ENCODE peak calls at places on chromosomes 5 and 9, in six cellular contexts. One of them, this sample, is unnamed.

GRCh38 chr5:110769282-110769681 is 30.5 kb downstream of the SLC25A46 start:
- DNase-seq in coronary artery: no peak
- DNase-seq in stimulated activated CD4-positive, alpha-beta T cell treated with anti-CD3 and anti-CD28 coated beads, Interleukin-1b, Interleukin-23, amount 100 ng/mL, for 1 hour: no peak
- DNase-seq in cerebellum: no peak
- DNase-seq in hypothalamus: no peak
- DNase-seq in NCI-H1105 treated with DMSO at 0.1 percent for 48 hours: no peak
- DNase-seq in this sample: no peak

GRCh38 chr9:99158629-99159028 is 53.7 kb downstream of the TGFBR1 start:
- DNase-seq in stimulated activated CD4-positive, alpha-beta T cell treated with anti-CD3 and anti-CD28 coated beads, Interleukin-1b, Interleukin-23, amount 100 ng/mL, for 1 hour: no peak
- DNase-seq in NCI-H1105 treated with DMSO at 0.1 percent for 48 hours: no peak
- DNase-seq in coronary artery: no peak
- DNase-seq in cerebellum: no peak
- DNase-seq in hypothalamus: no peak
- DNase-seq in this sample: no peak

GRCh38 chr5:137933491-137933911 is 44.2 kb downstream of the PKD2L2 start:
- DNase-seq in NCI-H1105 treated with DMSO at 0.1 percent for 48 hours: no peak
- DNase-seq in coronary artery: no peak
- DNase-seq in cerebellum: no peak
- DNase-seq in stimulated activated CD4-positive, alpha-beta T cell treated with anti-CD3 and anti-CD28 coated beads, Interleukin-1b, Interleukin-23, amount 100 ng/mL, for 1 hour: no peak
- DNase-seq in hypothalamus: no peak
- DNase-seq in this sample: no peak

GRCh38 chr5:126365446-126366198 is 57.6 kb upstream of the GRAMD2B start:
- DNase-seq in stimulated activated CD4-positive, alpha-beta T cell treated with anti-CD3 and anti-CD28 coated beads, Interleukin-1b, Interleukin-23, amount 100 ng/mL, for 1 hour: no peak
- DNase-seq in hypothalamus: no peak
- DNase-seq in cerebellum: no peak
- DNase-seq in NCI-H1105 treated with DMSO at 0.1 percent for 48 hours: no peak
- DNase-seq in coronary artery: no peak
- DNase-seq in this sample: no peak

GRCh38 chr5:118233601-118234000 is 754.7 kb downstream of the DTWD2 start:
- DNase-seq in coronary artery: no peak
- DNase-seq in cerebellum: no peak
- DNase-seq in stimulated activated CD4-positive, alpha-beta T cell treated with anti-CD3 and anti-CD28 coated beads, Interleukin-1b, Interleukin-23, amount 100 ng/mL, for 1 hour: no peak
- DNase-seq in NCI-H1105 treated with DMSO at 0.1 percent for 48 hours: no peak
- DNase-seq in hypothalamus: no peak
- DNase-seq in this sample: no peak

GRCh38 chr9:114258866-114259799 is 63.8 kb upstream of the ORM1 start:
- DNase-seq in NCI-H1105 treated with DMSO at 0.1 percent for 48 hours: no peak
- DNase-seq in cerebellum: peak; percentile 54
- DNase-seq in coronary artery: no peak
- DNase-seq in stimulated activated CD4-positive, alpha-beta T cell treated with anti-CD3 and anti-CD28 coated beads, Interleukin-1b, Interleukin-23, amount 100 ng/mL, for 1 hour: no peak
- DNase-seq in hypothalamus: no peak
- DNase-seq in this sample: no peak

GRCh38 chr9:118238139-118238538 is 533.9 kb downstream of the TLR4 start:
- DNase-seq in hypothalamus: no peak
- DNase-seq in coronary artery: no peak
- DNase-seq in cerebellum: no peak
- DNase-seq in NCI-H1105 treated with DMSO at 0.1 percent for 48 hours: no peak
- DNase-seq in stimulated activated CD4-positive, alpha-beta T cell treated with anti-CD3 and anti-CD28 coated beads, Interleukin-1b, Interleukin-23, amount 100 ng/mL, for 1 hour: no peak
- DNase-seq in this sample: no peak

GRCh38 chr9:77847626-77848025 is 184.0 kb downstream of the GNAQ start:
- DNase-seq in cerebellum: no peak
- DNase-seq in NCI-H1105 treated with DMSO at 0.1 percent for 48 hours: no peak
- DNase-seq in hypothalamus: no peak
- DNase-seq in stimulated activated CD4-positive, alpha-beta T cell treated with anti-CD3 and anti-CD28 coated beads, Interleukin-1b, Interleukin-23, amount 100 ng/mL, for 1 hour: no peak
- DNase-seq in coronary artery: no peak
- DNase-seq in this sample: no peak

GRCh38 chr5:131983244-131983771 is 28.1 kb downstream of the ACSL6 start:
- DNase-seq in coronary artery: no peak
- DNase-seq in cerebellum: peak; percentile 30
- DNase-seq in NCI-H1105 treated with DMSO at 0.1 percent for 48 hours: no peak
- DNase-seq in hypothalamus: no peak
- DNase-seq in stimulated activated CD4-positive, alpha-beta T cell treated with anti-CD3 and anti-CD28 coated beads, Interleukin-1b, Interleukin-23, amount 100 ng/mL, for 1 hour: no peak
- DNase-seq in this sample: no peak

GRCh38 chr9:21991039-21991959 is 2.9 kb downstream of the CDKN2A start:
- DNase-seq in stimulated activated CD4-positive, alpha-beta T cell treated with anti-CD3 and anti-CD28 coated beads, Interleukin-1b, Interleukin-23, amount 100 ng/mL, for 1 hour: no peak
- DNase-seq in cerebellum: no peak
- DNase-seq in hypothalamus: no peak
- DNase-seq in NCI-H1105 treated with DMSO at 0.1 percent for 48 hours: no peak
- DNase-seq in coronary artery: no peak
- DNase-seq in this sample: no peak

GRCh38 chr5:154646841-154647759 is 108.1 kb upstream of the LARP1 start:
- DNase-seq in coronary artery: no peak
- DNase-seq in NCI-H1105 treated with DMSO at 0.1 percent for 48 hours: no peak
- DNase-seq in cerebellum: no peak
- DNase-seq in stimulated activated CD4-positive, alpha-beta T cell treated with anti-CD3 and anti-CD28 coated beads, Interleukin-1b, Interleukin-23, amount 100 ng/mL, for 1 hour: no peak
- DNase-seq in hypothalamus: no peak
- DNase-seq in this sample: no peak

GRCh38 chr5:38468202-38468656 is 88.2 kb downstream of the LIFR start:
- DNase-seq in hypothalamus: no peak
- DNase-seq in stimulated activated CD4-positive, alpha-beta T cell treated with anti-CD3 and anti-CD28 coated beads, Interleukin-1b, Interleukin-23, amount 100 ng/mL, for 1 hour: no peak
- DNase-seq in NCI-H1105 treated with DMSO at 0.1 percent for 48 hours: no peak
- DNase-seq in cerebellum: no peak
- DNase-seq in coronary artery: peak; percentile 88
- DNase-seq in this sample: no peak

GRCh38 chr5:25458628-25459027 is 813.9 kb upstream of the CDH10 start:
- DNase-seq in coronary artery: no peak
- DNase-seq in NCI-H1105 treated with DMSO at 0.1 percent for 48 hours: no peak
- DNase-seq in cerebellum: no peak
- DNase-seq in hypothalamus: no peak
- DNase-seq in stimulated activated CD4-positive, alpha-beta T cell treated with anti-CD3 and anti-CD28 coated beads, Interleukin-1b, Interleukin-23, amount 100 ng/mL, for 1 hour: no peak
- DNase-seq in this sample: no peak

GRCh38 chr5:129358069-129358468 is 102.0 kb upstream of the ADAMTS19 start:
- DNase-seq in cerebellum: no peak
- DNase-seq in stimulated activated CD4-positive, alpha-beta T cell treated with anti-CD3 and anti-CD28 coated beads, Interleukin-1b, Interleukin-23, amount 100 ng/mL, for 1 hour: no peak
- DNase-seq in coronary artery: no peak
- DNase-seq in hypothalamus: no peak
- DNase-seq in NCI-H1105 treated with DMSO at 0.1 percent for 48 hours: no peak
- DNase-seq in this sample: no peak

GRCh38 chr5:39433123-39433522 is 8.3 kb upstream of the DAB2 start:
- DNase-seq in stimulated activated CD4-positive, alpha-beta T cell treated with anti-CD3 and anti-CD28 coated beads, Interleukin-1b, Interleukin-23, amount 100 ng/mL, for 1 hour: no peak
- DNase-seq in NCI-H1105 treated with DMSO at 0.1 percent for 48 hours: no peak
- DNase-seq in coronary artery: no peak
- DNase-seq in cerebellum: no peak
- DNase-seq in hypothalamus: no peak
- DNase-seq in this sample: no peak

GRCh38 chr9:129701549-129701948 is 36.1 kb downstream of the PRRX2 start:
- DNase-seq in cerebellum: no peak
- DNase-seq in coronary artery: no peak
- DNase-seq in NCI-H1105 treated with DMSO at 0.1 percent for 48 hours: no peak
- DNase-seq in hypothalamus: no peak
- DNase-seq in stimulated activated CD4-positive, alpha-beta T cell treated with anti-CD3 and anti-CD28 coated beads, Interleukin-1b, Interleukin-23, amount 100 ng/mL, for 1 hour: no peak
- DNase-seq in this sample: no peak

GRCh38 chr9:20823051-20823450 is 139.0 kb downstream of the FOCAD start:
- DNase-seq in stimulated activated CD4-positive, alpha-beta T cell treated with anti-CD3 and anti-CD28 coated beads, Interleukin-1b, Interleukin-23, amount 100 ng/mL, for 1 hour: no peak
- DNase-seq in cerebellum: no peak
- DNase-seq in coronary artery: no peak
- DNase-seq in NCI-H1105 treated with DMSO at 0.1 percent for 48 hours: no peak
- DNase-seq in hypothalamus: no peak
- DNase-seq in this sample: no peak

GRCh38 chr9:114513050-114513951 is 8.0 kb upstream of the WHRN start:
- DNase-seq in stimulated activated CD4-positive, alpha-beta T cell treated with anti-CD3 and anti-CD28 coated beads, Interleukin-1b, Interleukin-23, amount 100 ng/mL, for 1 hour: no peak
- DNase-seq in coronary artery: no peak
- DNase-seq in NCI-H1105 treated with DMSO at 0.1 percent for 48 hours: no peak
- DNase-seq in cerebellum: no peak
- DNase-seq in hypothalamus: no peak
- DNase-seq in this sample: no peak

GRCh38 chr5:88952996-88953643 is 70.1 kb upstream of the MEF2C start:
- DNase-seq in coronary artery: no peak
- DNase-seq in hypothalamus: no peak
- DNase-seq in stimulated activated CD4-positive, alpha-beta T cell treated with anti-CD3 and anti-CD28 coated beads, Interleukin-1b, Interleukin-23, amount 100 ng/mL, for 1 hour: no peak
- DNase-seq in NCI-H1105 treated with DMSO at 0.1 percent for 48 hours: peak; percentile 53
- DNase-seq in cerebellum: no peak
- DNase-seq in this sample: no peak

GRCh38 chr5:153565822-153566221 is 75.4 kb downstream of the GRIA1 start:
- DNase-seq in NCI-H1105 treated with DMSO at 0.1 percent for 48 hours: no peak
- DNase-seq in hypothalamus: no peak
- DNase-seq in coronary artery: no peak
- DNase-seq in cerebellum: no peak
- DNase-seq in stimulated activated CD4-positive, alpha-beta T cell treated with anti-CD3 and anti-CD28 coated beads, Interleukin-1b, Interleukin-23, amount 100 ng/mL, for 1 hour: no peak
- DNase-seq in this sample: no peak

GRCh38 chr5:178542455-178542854 is 47.7 kb downstream of the COL23A1 start:
- DNase-seq in hypothalamus: no peak
- DNase-seq in NCI-H1105 treated with DMSO at 0.1 percent for 48 hours: no peak
- DNase-seq in coronary artery: no peak
- DNase-seq in stimulated activated CD4-positive, alpha-beta T cell treated with anti-CD3 and anti-CD28 coated beads, Interleukin-1b, Interleukin-23, amount 100 ng/mL, for 1 hour: no peak
- DNase-seq in cerebellum: peak; percentile 38
- DNase-seq in this sample: no peak

GRCh38 chr9:6034954-6035353 is 19.5 kb upstream of the RANBP6 start:
- DNase-seq in hypothalamus: no peak
- DNase-seq in cerebellum: no peak
- DNase-seq in NCI-H1105 treated with DMSO at 0.1 percent for 48 hours: no peak
- DNase-seq in coronary artery: no peak
- DNase-seq in stimulated activated CD4-positive, alpha-beta T cell treated with anti-CD3 and anti-CD28 coated beads, Interleukin-1b, Interleukin-23, amount 100 ng/mL, for 1 hour: no peak
- DNase-seq in this sample: no peak

GRCh38 chr9:134987906-134988700 is 70.4 kb upstream of the FCN1 start:
- DNase-seq in stimulated activated CD4-positive, alpha-beta T cell treated with anti-CD3 and anti-CD28 coated beads, Interleukin-1b, Interleukin-23, amount 100 ng/mL, for 1 hour: no peak
- DNase-seq in hypothalamus: no peak
- DNase-seq in NCI-H1105 treated with DMSO at 0.1 percent for 48 hours: no peak
- DNase-seq in cerebellum: no peak
- DNase-seq in coronary artery: no peak
- DNase-seq in this sample: no peak

GRCh38 chr9:27726244-27727141 is 153.2 kb upstream of the C9orf72 start:
- DNase-seq in NCI-H1105 treated with DMSO at 0.1 percent for 48 hours: peak; percentile 83
- DNase-seq in cerebellum: peak; percentile 64
- DNase-seq in coronary artery: no peak
- DNase-seq in hypothalamus: peak; percentile 24
- DNase-seq in stimulated activated CD4-positive, alpha-beta T cell treated with anti-CD3 and anti-CD28 coated beads, Interleukin-1b, Interleukin-23, amount 100 ng/mL, for 1 hour: no peak
- DNase-seq in this sample: no peak

GRCh38 chr5:125269926-125270325 is 523.5 kb upstream of the ZNF608 start:
- DNase-seq in stimulated activated CD4-positive, alpha-beta T cell treated with anti-CD3 and anti-CD28 coated beads, Interleukin-1b, Interleukin-23, amount 100 ng/mL, for 1 hour: no peak
- DNase-seq in cerebellum: no peak
- DNase-seq in coronary artery: no peak
- DNase-seq in NCI-H1105 treated with DMSO at 0.1 percent for 48 hours: no peak
- DNase-seq in hypothalamus: no peak
- DNase-seq in this sample: no peak

GRCh38 chr9:111866976-111867375 is 29.6 kb upstream of the UGCG start:
- DNase-seq in hypothalamus: no peak
- DNase-seq in coronary artery: no peak
- DNase-seq in cerebellum: no peak
- DNase-seq in NCI-H1105 treated with DMSO at 0.1 percent for 48 hours: no peak
- DNase-seq in stimulated activated CD4-positive, alpha-beta T cell treated with anti-CD3 and anti-CD28 coated beads, Interleukin-1b, Interleukin-23, amount 100 ng/mL, for 1 hour: no peak
- DNase-seq in this sample: no peak

GRCh38 chr9:38355115-38355514 is 37.4 kb upstream of the ALDH1B1 start:
- DNase-seq in hypothalamus: no peak
- DNase-seq in cerebellum: no peak
- DNase-seq in NCI-H1105 treated with DMSO at 0.1 percent for 48 hours: no peak
- DNase-seq in stimulated activated CD4-positive, alpha-beta T cell treated with anti-CD3 and anti-CD28 coated beads, Interleukin-1b, Interleukin-23, amount 100 ng/mL, for 1 hour: no peak
- DNase-seq in coronary artery: peak; percentile 9
- DNase-seq in this sample: no peak

GRCh38 chr9:125437771-125438221 is 176.2 kb downstream of the GAPVD1 start:
- DNase-seq in hypothalamus: no peak
- DNase-seq in stimulated activated CD4-positive, alpha-beta T cell treated with anti-CD3 and anti-CD28 coated beads, Interleukin-1b, Interleukin-23, amount 100 ng/mL, for 1 hour: no peak
- DNase-seq in cerebellum: no peak
- DNase-seq in coronary artery: peak; percentile 49
- DNase-seq in NCI-H1105 treated with DMSO at 0.1 percent for 48 hours: no peak
- DNase-seq in this sample: no peak

GRCh38 chr9:126488310-126488709 is 125.4 kb upstream of the LMX1B start:
- DNase-seq in stimulated activated CD4-positive, alpha-beta T cell treated with anti-CD3 and anti-CD28 coated beads, Interleukin-1b, Interleukin-23, amount 100 ng/mL, for 1 hour: no peak
- DNase-seq in coronary artery: no peak
- DNase-seq in hypothalamus: no peak
- DNase-seq in cerebellum: no peak
- DNase-seq in NCI-H1105 treated with DMSO at 0.1 percent for 48 hours: no peak
- DNase-seq in this sample: no peak

GRCh38 chr5:43161244-43161643 is 30.8 kb upstream of the NIM1K start:
- DNase-seq in stimulated activated CD4-positive, alpha-beta T cell treated with anti-CD3 and anti-CD28 coated beads, Interleukin-1b, Interleukin-23, amount 100 ng/mL, for 1 hour: no peak
- DNase-seq in coronary artery: no peak
- DNase-seq in cerebellum: no peak
- DNase-seq in NCI-H1105 treated with DMSO at 0.1 percent for 48 hours: no peak
- DNase-seq in hypothalamus: no peak
- DNase-seq in this sample: no peak

GRCh38 chr5:148255456-148255855 is 13.1 kb upstream of the SPINK13 start:
- DNase-seq in coronary artery: no peak
- DNase-seq in NCI-H1105 treated with DMSO at 0.1 percent for 48 hours: no peak
- DNase-seq in hypothalamus: no peak
- DNase-seq in stimulated activated CD4-positive, alpha-beta T cell treated with anti-CD3 and anti-CD28 coated beads, Interleukin-1b, Interleukin-23, amount 100 ng/mL, for 1 hour: no peak
- DNase-seq in cerebellum: no peak
- DNase-seq in this sample: no peak

GRCh38 chr9:76894198-76894597 is 11.7 kb downstream of the PRUNE2 start:
- DNase-seq in NCI-H1105 treated with DMSO at 0.1 percent for 48 hours: no peak
- DNase-seq in cerebellum: peak; percentile 9
- DNase-seq in hypothalamus: no peak
- DNase-seq in stimulated activated CD4-positive, alpha-beta T cell treated with anti-CD3 and anti-CD28 coated beads, Interleukin-1b, Interleukin-23, amount 100 ng/mL, for 1 hour: no peak
- DNase-seq in coronary artery: no peak
- DNase-seq in this sample: no peak

GRCh38 chr5:137888875-137889759 is at the start of gene PKD2L2:
- DNase-seq in stimulated activated CD4-positive, alpha-beta T cell treated with anti-CD3 and anti-CD28 coated beads, Interleukin-1b, Interleukin-23, amount 100 ng/mL, for 1 hour: peak; percentile 34
- DNase-seq in coronary artery: peak; percentile 85
- DNase-seq in cerebellum: peak; percentile 83
- DNase-seq in NCI-H1105 treated with DMSO at 0.1 percent for 48 hours: no peak
- DNase-seq in hypothalamus: peak; percentile 78
- DNase-seq in this sample: peak; percentile 53

GRCh38 chr5:150582281-150582791 is 58.1 kb upstream of the SYNPO start:
- DNase-seq in NCI-H1105 treated with DMSO at 0.1 percent for 48 hours: no peak
- DNase-seq in coronary artery: no peak
- DNase-seq in hypothalamus: no peak
- DNase-seq in cerebellum: no peak
- DNase-seq in stimulated activated CD4-positive, alpha-beta T cell treated with anti-CD3 and anti-CD28 coated beads, Interleukin-1b, Interleukin-23, amount 100 ng/mL, for 1 hour: no peak
- DNase-seq in this sample: no peak

GRCh38 chr5:143842920-143843319 is 31.0 kb downstream of the HMHB1 start:
- DNase-seq in stimulated activated CD4-positive, alpha-beta T cell treated with anti-CD3 and anti-CD28 coated beads, Interleukin-1b, Interleukin-23, amount 100 ng/mL, for 1 hour: no peak
- DNase-seq in NCI-H1105 treated with DMSO at 0.1 percent for 48 hours: no peak
- DNase-seq in hypothalamus: no peak
- DNase-seq in cerebellum: no peak
- DNase-seq in coronary artery: no peak
- DNase-seq in this sample: no peak

GRCh38 chr9:93072383-93072795 is 13.9 kb downstream of the SUSD3 start:
- DNase-seq in NCI-H1105 treated with DMSO at 0.1 percent for 48 hours: peak; percentile 35
- DNase-seq in stimulated activated CD4-positive, alpha-beta T cell treated with anti-CD3 and anti-CD28 coated beads, Interleukin-1b, Interleukin-23, amount 100 ng/mL, for 1 hour: no peak
- DNase-seq in cerebellum: no peak
- DNase-seq in coronary artery: no peak
- DNase-seq in hypothalamus: no peak
- DNase-seq in this sample: no peak